ENCODE peak calls at places on chromosomes 2 and 18, in five cellular contexts. One of them, this sample, is unnamed.
A peak's percentile ranks its signal among the peaks of the same experiment; 100 is the strongest.

GRCh38 chr2:42851740-42852250 is 59.4 kb upstream of the HAAO start:
- DNase-seq in esophagus muscularis mucosa: no peak
- DNase-seq in HepG2: no peak
- DNase-seq in SK-N-SH: no peak
- DNase-seq in H1: no peak
- DNase-seq in this sample: no peak

GRCh38 chr2:168939061-168939460 is 38.0 kb downstream of the G6PC2 start:
- DNase-seq in HepG2: no peak
- DNase-seq in esophagus muscularis mucosa: no peak
- DNase-seq in SK-N-SH: no peak
- DNase-seq in H1: no peak
- DNase-seq in this sample: no peak

GRCh38 chr2:32627441-32627900 is 379 bp upstream of the TTC27 start:
- DNase-seq in HepG2: peak; percentile 9
- DNase-seq in SK-N-SH: peak; percentile 68
- DNase-seq in H1: no peak
- DNase-seq in esophagus muscularis mucosa: no peak
- DNase-seq in this sample: peak; percentile 56

GRCh38 chr2:96085541-96086355 is 30.6 kb downstream of the ADRA2B start:
- DNase-seq in SK-N-SH: no peak
- DNase-seq in esophagus muscularis mucosa: peak; percentile 78
- DNase-seq in H1: no peak
- DNase-seq in HepG2: no peak
- DNase-seq in this sample: no peak

GRCh38 chr18:668263-668662 is 10.8 kb downstream of the TYMS start:
- DNase-seq in esophagus muscularis mucosa: no peak
- DNase-seq in H1: no peak
- DNase-seq in HepG2: no peak
- DNase-seq in SK-N-SH: no peak
- DNase-seq in this sample: no peak

GRCh38 chr2:200159829-200160781 is 146.4 kb upstream of the SPATS2L start:
- DNase-seq in esophagus muscularis mucosa: peak; percentile 81
- DNase-seq in H1: no peak
- DNase-seq in SK-N-SH: no peak
- DNase-seq in HepG2: no peak
- DNase-seq in this sample: no peak

GRCh38 chr2:95013726-95014125 is 11.8 kb upstream of the MAL start:
- DNase-seq in H1: no peak
- DNase-seq in esophagus muscularis mucosa: no peak
- DNase-seq in SK-N-SH: no peak
- DNase-seq in HepG2: no peak
- DNase-seq in this sample: no peak

GRCh38 chr2:152471013-152471412 is 136.0 kb downstream of the FMNL2 start:
- DNase-seq in esophagus muscularis mucosa: no peak
- DNase-seq in SK-N-SH: no peak
- DNase-seq in H1: no peak
- DNase-seq in HepG2: peak; percentile 46
- DNase-seq in this sample: no peak

GRCh38 chr2:2754940-2755339 is 423.9 kb upstream of the MYT1L start:
- DNase-seq in SK-N-SH: no peak
- DNase-seq in HepG2: no peak
- DNase-seq in esophagus muscularis mucosa: no peak
- DNase-seq in H1: no peak
- DNase-seq in this sample: no peak

DNA sequence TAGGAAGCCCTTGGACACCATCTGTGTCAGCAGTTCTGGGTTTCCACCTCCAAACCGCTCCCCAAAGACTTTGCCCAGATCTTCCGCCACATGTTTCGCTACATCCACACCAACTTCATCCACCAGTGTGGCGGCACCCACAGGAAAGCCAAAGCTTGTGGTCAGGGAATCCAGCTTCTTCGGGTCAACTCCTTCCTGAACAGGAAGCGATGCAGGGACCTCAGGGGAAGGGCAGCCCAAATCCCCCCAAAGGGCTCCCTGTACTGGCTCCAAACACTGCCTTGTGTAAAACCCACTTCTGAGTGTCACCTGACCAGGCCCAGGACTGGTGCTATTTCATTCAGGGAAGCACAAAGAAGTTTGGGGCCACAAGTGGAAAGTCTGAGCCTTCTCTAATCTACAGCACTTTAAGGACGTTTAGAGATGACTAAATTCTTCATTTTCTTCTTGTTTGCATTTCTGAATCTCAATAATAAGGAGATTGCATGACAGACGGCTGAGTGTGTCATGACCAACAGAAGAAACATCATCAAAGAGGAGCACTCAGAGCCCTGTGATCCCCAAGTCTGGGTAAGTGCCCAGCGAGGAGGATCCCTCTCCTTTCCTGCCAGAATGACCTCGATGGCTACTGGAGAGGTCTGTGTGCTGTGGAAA is 20.8 kb downstream of the GAREM2 start:
- DNase-seq in esophagus muscularis mucosa: no peak
- DNase-seq in H1: peak; percentile 26
- DNase-seq in HepG2: no peak
- DNase-seq in SK-N-SH: no peak
- DNase-seq in this sample: no peak
- H3K36me3 ChIP-seq in esophagus muscularis mucosa: peaks cover 89% of the 10 kb centered on the region
- H3K36me3 ChIP-seq in H1: peaks cover 70% of the 10 kb centered on the region
- H3K36me3 ChIP-seq in HepG2: peaks cover 79% of the 10 kb centered on the region
- H3K36me3 ChIP-seq in SK-N-SH: peaks cover 60% of the 10 kb centered on the region
- H3K36me3 ChIP-seq in this sample: no peaks in the 10 kb centered on the region

DNA sequence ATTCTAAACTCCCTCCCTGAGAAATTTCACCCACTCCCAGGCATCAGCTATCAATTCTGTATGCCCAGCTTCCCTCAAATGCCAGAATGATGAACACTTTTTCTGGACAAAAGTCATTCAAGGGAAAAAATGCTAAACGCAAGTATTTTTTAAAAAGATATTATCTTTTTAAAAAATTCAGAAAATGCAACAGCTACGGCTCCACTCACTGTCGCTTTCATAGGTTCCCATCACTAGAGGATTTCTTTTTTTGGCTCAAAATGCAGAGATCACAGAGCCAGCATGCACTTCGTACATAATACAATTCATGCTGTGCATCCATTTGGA is 5.1 kb downstream of the CAPG start:
- DNase-seq in H1: no peak
- DNase-seq in esophagus muscularis mucosa: no peak
- DNase-seq in SK-N-SH: no peak
- DNase-seq in HepG2: no peak
- DNase-seq in this sample: no peak
- H3K27ac ChIP-seq in H1: no peak overlapping the region
- H3K27ac ChIP-seq in esophagus muscularis mucosa: no peak overlapping the region
- H3K27ac ChIP-seq in SK-N-SH: peak overlapping the region; percentile 53
- H3K27ac ChIP-seq in HepG2: no peak overlapping the region
- H3K27ac ChIP-seq in this sample: no peak overlapping the region

GRCh38 chr2:217501887-217502286 is 500.9 kb downstream of the TNS1 start:
- DNase-seq in esophagus muscularis mucosa: no peak
- DNase-seq in HepG2: no peak
- DNase-seq in H1: no peak
- DNase-seq in SK-N-SH: no peak
- DNase-seq in this sample: no peak

GRCh38 chr2:217494572-217494971 is 508.2 kb downstream of the TNS1 start:
- DNase-seq in HepG2: no peak
- DNase-seq in H1: no peak
- DNase-seq in esophagus muscularis mucosa: no peak
- DNase-seq in SK-N-SH: no peak
- DNase-seq in this sample: no peak

GRCh38 chr2:217497850-217498377 is 504.9 kb downstream of the TNS1 start:
- DNase-seq in H1: no peak
- DNase-seq in SK-N-SH: no peak
- DNase-seq in esophagus muscularis mucosa: no peak
- DNase-seq in HepG2: no peak
- DNase-seq in this sample: no peak
- TF ChIP-seq EP300 in H1: no peak
- TF ChIP-seq EP300 in SK-N-SH: no peak
- TF ChIP-seq EP300 in esophagus muscularis mucosa: no peak
- TF ChIP-seq EP300 in HepG2: no peak
- TF ChIP-seq EP300 in this sample: no peak

DNA sequence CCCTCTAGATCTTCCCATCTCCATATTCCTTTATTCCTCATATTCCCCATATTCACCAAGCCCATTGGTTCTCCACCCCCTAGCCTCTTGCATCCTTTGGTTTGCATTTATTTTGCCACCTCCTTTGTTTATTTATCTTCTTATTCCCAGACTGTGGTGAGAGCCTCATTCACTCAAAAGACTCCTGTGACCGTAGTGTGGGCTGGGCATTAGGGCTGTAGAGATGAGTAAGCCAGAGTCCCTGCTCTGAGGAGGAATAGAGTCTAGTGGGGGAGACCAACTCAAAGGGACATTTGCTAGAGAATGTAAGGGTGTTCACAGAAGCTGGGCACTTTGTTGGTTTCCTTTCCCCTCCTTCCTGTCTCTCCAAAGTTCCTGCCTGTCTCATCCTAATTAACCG is 8.3 kb downstream of the ATG16L1 start:
- DNase-seq in esophagus muscularis mucosa: no peak
- DNase-seq in HepG2: no peak
- DNase-seq in H1: no peak
- DNase-seq in SK-N-SH: no peak
- DNase-seq in this sample: no peak
- H3K36me3 ChIP-seq in esophagus muscularis mucosa: peaks cover 80% of the 10 kb centered on the region
- H3K36me3 ChIP-seq in HepG2: peaks cover 88% of the 10 kb centered on the region
- H3K36me3 ChIP-seq in H1: peaks cover 79% of the 10 kb centered on the region
- H3K36me3 ChIP-seq in SK-N-SH: peaks cover 49% of the 10 kb centered on the region
- H3K36me3 ChIP-seq in this sample: no peaks in the 10 kb centered on the region

GRCh38 chr2:71469403-71470398 is 16.3 kb downstream of the DYSF start:
- DNase-seq in HepG2: no peak
- DNase-seq in esophagus muscularis mucosa: no peak
- DNase-seq in SK-N-SH: no peak
- DNase-seq in H1: no peak
- DNase-seq in this sample: no peak

GRCh38 chr2:71465961-71466300 is 12.6 kb downstream of the DYSF start:
- DNase-seq in SK-N-SH: peak; percentile 53
- DNase-seq in esophagus muscularis mucosa: no peak
- DNase-seq in H1: no peak
- DNase-seq in HepG2: no peak
- DNase-seq in this sample: no peak

GRCh38 chr2:71466301-71467179 is 13.2 kb downstream of the DYSF start:
- DNase-seq in HepG2: no peak
- DNase-seq in SK-N-SH: peak; percentile 85
- DNase-seq in esophagus muscularis mucosa: no peak
- DNase-seq in H1: peak; percentile 72
- DNase-seq in this sample: no peak

GRCh38 chr2:71467180-71467815 is 13.9 kb downstream of the DYSF start:
- DNase-seq in esophagus muscularis mucosa: no peak
- DNase-seq in SK-N-SH: no peak
- DNase-seq in H1: no peak
- DNase-seq in HepG2: no peak
- DNase-seq in this sample: no peak

GRCh38 chr2:71468279-71469015 is 15.1 kb downstream of the DYSF start:
- DNase-seq in HepG2: no peak
- DNase-seq in esophagus muscularis mucosa: no peak
- DNase-seq in SK-N-SH: no peak
- DNase-seq in H1: no peak
- DNase-seq in this sample: no peak
- H3K27ac ChIP-seq in HepG2: no peak overlapping the region
- H3K27ac ChIP-seq in esophagus muscularis mucosa: no peak overlapping the region
- H3K27ac ChIP-seq in SK-N-SH: no peak overlapping the region
- H3K27ac ChIP-seq in H1: no peak overlapping the region
- H3K27ac ChIP-seq in this sample: no peak overlapping the region

DNA sequence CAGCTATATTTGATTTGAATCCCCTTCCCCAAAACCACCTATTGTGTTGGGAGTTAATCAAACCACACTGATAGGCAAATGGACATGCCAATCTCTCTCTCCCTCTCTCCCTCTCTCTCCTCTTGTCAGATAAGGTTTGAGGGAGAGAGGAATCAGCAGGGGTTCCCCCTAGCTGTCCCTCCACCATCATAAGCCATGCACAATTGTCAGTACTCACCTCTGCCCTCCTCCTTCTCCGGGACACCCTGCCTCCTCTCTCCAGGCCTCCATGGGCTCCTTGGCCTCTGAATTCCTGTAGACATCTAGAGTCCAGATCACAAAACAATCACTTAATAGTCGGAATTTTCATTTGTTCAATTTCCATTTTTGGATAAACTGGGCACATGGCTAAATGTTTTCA is 243.7 kb upstream of the RAB12 start:
- DNase-seq in SK-N-SH: no peak
- DNase-seq in esophagus muscularis mucosa: no peak
- DNase-seq in H1: no peak
- DNase-seq in HepG2: no peak
- DNase-seq in this sample: no peak
- TF ChIP-seq EP300 in SK-N-SH: no peak
- TF ChIP-seq EP300 in esophagus muscularis mucosa: no peak
- TF ChIP-seq EP300 in H1: no peak
- TF ChIP-seq EP300 in HepG2: no peak
- TF ChIP-seq EP300 in this sample: no peak

GRCh38 chr2:222641336-222641735 is 14.6 kb downstream of the FARSB start:
- DNase-seq in SK-N-SH: no peak
- DNase-seq in HepG2: no peak
- DNase-seq in esophagus muscularis mucosa: no peak
- DNase-seq in H1: no peak
- DNase-seq in this sample: no peak

GRCh38 chr2:222635295-222635694 is 20.6 kb downstream of the FARSB start:
- DNase-seq in SK-N-SH: no peak
- DNase-seq in H1: no peak
- DNase-seq in HepG2: no peak
- DNase-seq in esophagus muscularis mucosa: no peak
- DNase-seq in this sample: no peak

DNA sequence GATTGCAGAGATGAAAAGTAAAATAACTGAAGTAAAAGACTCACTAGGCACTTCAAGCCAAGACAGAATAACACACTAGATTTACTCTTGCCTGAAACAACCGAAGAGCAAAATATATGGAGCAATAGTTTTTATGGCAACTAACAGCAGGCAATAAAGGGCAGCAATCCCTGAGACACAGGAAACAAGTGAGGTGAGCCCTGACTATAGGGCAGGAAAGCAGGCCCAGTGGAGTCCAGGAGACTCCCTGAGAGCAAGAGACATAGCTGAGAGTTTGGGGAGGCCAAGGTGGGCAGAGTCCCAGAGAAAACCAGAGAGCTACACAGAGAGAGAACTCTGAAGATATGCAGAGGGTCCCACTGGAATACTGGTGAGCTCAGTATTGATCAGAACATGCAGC is 18.8 kb downstream of the FARSB start:
- DNase-seq in esophagus muscularis mucosa: no peak
- DNase-seq in HepG2: no peak
- DNase-seq in H1: no peak
- DNase-seq in SK-N-SH: no peak
- DNase-seq in this sample: no peak
- H3K36me3 ChIP-seq in esophagus muscularis mucosa: peaks cover 55% of the 10 kb centered on the region
- H3K36me3 ChIP-seq in HepG2: peaks cover 68% of the 10 kb centered on the region
- H3K36me3 ChIP-seq in H1: peaks cover 53% of the 10 kb centered on the region
- H3K36me3 ChIP-seq in SK-N-SH: peaks cover 67% of the 10 kb centered on the region
- H3K36me3 ChIP-seq in this sample: no peaks in the 10 kb centered on the region

GRCh38 chr2:57698935-57699449 is 347.6 kb upstream of the VRK2 start:
- DNase-seq in esophagus muscularis mucosa: no peak
- DNase-seq in H1: no peak
- DNase-seq in HepG2: no peak
- DNase-seq in SK-N-SH: no peak
- DNase-seq in this sample: no peak

GRCh38 chr2:57696016-57696415 is 350.6 kb upstream of the VRK2 start:
- DNase-seq in HepG2: no peak
- DNase-seq in esophagus muscularis mucosa: no peak
- DNase-seq in SK-N-SH: peak; percentile 3
- DNase-seq in H1: no peak
- DNase-seq in this sample: no peak

GRCh38 chr2:57703407-57703806 is 343.2 kb upstream of the VRK2 start:
- DNase-seq in esophagus muscularis mucosa: no peak
- DNase-seq in HepG2: no peak
- DNase-seq in SK-N-SH: no peak
- DNase-seq in H1: no peak
- DNase-seq in this sample: no peak

GRCh38 chr2:57701391-57701791 is 345.2 kb upstream of the VRK2 start:
- DNase-seq in HepG2: no peak
- DNase-seq in SK-N-SH: no peak
- DNase-seq in H1: no peak
- DNase-seq in esophagus muscularis mucosa: no peak
- DNase-seq in this sample: no peak
- H3K27ac ChIP-seq in HepG2: no peak overlapping the region
- H3K27ac ChIP-seq in SK-N-SH: no peak overlapping the region
- H3K27ac ChIP-seq in H1: no peak overlapping the region
- H3K27ac ChIP-seq in esophagus muscularis mucosa: no peak overlapping the region
- H3K27ac ChIP-seq in this sample: no peak overlapping the region